ENCODE peak calls at places on chromosomes 4 and X, in six cellular contexts. D is fibroblast of mammary gland, P is neural progenitor cell, X is tibial artery, B is breast epithelium, E is Caco-2. A is an unnamed sample.

GRCh38 chrX:110244951-110245480 is 72.9 kb downstream of the AMMECR1 start:
- DNase-seq in P (no peak), D (peak; percentile 43), B (no peak), X (no peak), E (no peak), A (no peak)

GRCh38 chrX:29911673-29912072 is 303.7 kb upstream of the MAGEB2 start:
- DNase-seq in D (no peak), B (no peak), P (no peak), X (no peak), E (no peak), A (no peak)

GRCh38 chrX:24334473-24334872 is 20.6 kb upstream of the SUPT20HL2 start:
- DNase-seq in P (no peak), E (no peak), X (no peak), D (peak; percentile 8), B (no peak), A (no peak)

GRCh38 chr4:1019726-1020470 is 8.5 kb downstream of the FGFRL1 start:
- DNase-seq in E (no peak), B (no peak), X (no peak), P (peak; percentile 76), D (no peak), A (no peak)

GRCh38 chr4:7160439-7160838 is 31.9 kb upstream of the SORCS2 start:
- DNase-seq in P (no peak), B (no peak), D (no peak), X (no peak), E (no peak), A (no peak)

GRCh38 chr4:2462218-2462991 is 6.5 kb upstream of the RNF4 start:
- DNase-seq in P (peak; percentile 93), B (peak; percentile 19), X (peak; percentile 42), E (peak; percentile 84), D (peak; percentile 64), A (peak; percentile 64)

GRCh38 chr4:17559709-17560048 is 17.3 kb upstream of the LAP3 start:
- DNase-seq in P (no peak), X (no peak), E (no peak), B (no peak), D (no peak), A (no peak)

GRCh38 chr4:170089743-170090666 is at the start of gene AADAT:
- DNase-seq in B (no peak), X (peak; percentile 67), D (peak; percentile 78), P (peak; percentile 94), E (peak; percentile 90), A (peak; percentile 86)

GRCh38 chr4:185729300-185729912 is 82.6 kb downstream of the SORBS2 start:
- DNase-seq in D (no peak), B (no peak), E (no peak), P (no peak), X (no peak), A (no peak)

GRCh38 chr4:185457136-185457535 is 14.4 kb downstream of the CCDC110 start:
- DNase-seq in B (no peak), X (no peak), E (no peak), D (no peak), P (peak; percentile 23), A (no peak)

GRCh38 chr4:16583764-16584163 is 314.7 kb downstream of the LDB2 start:
- DNase-seq in E (no peak), X (no peak), D (peak; percentile 19), B (no peak), P (no peak), A (no peak)

GRCh38 chr4:2837904-2838496 is 5.6 kb upstream of the ADD1 start:
- DNase-seq in X (peak; percentile 67), P (no peak), B (no peak), D (peak; percentile 72), E (no peak), A (no peak)

GRCh38 chr4:5998333-5998936 is 19.8 kb downstream of the C4orf50 start:
- DNase-seq in D (peak; percentile 61), B (peak; percentile 28), P (peak; percentile 90), X (peak; percentile 48), E (peak; percentile 65), A (peak; percentile 53)

GRCh38 chrX:154123241-154124219 is 20.5 kb upstream of the OPN1LW start:
- DNase-seq in P (no peak), X (no peak), E (peak; percentile 34), D (no peak), B (no peak), A (peak; percentile 70)

GRCh38 chrX:110180928-110181310 is 137.0 kb downstream of the AMMECR1 start:
- DNase-seq in P (no peak), D (peak; percentile 83), B (no peak), E (no peak), X (no peak), A (no peak)

GRCh38 chr4:10810411-10810810 is 125.8 kb upstream of the CLNK start:
- DNase-seq in E (no peak), D (peak; percentile 5), X (no peak), B (no peak), P (no peak), A (no peak)

GRCh38 chr4:8915201-8916200 is 43.9 kb upstream of the HMX1 start:
- DNase-seq in X (peak; percentile 9), P (no peak), B (peak; percentile 4), E (no peak), D (no peak), A (no peak)

GRCh38 chr4:123997116-123997515 is 600.5 kb downstream of the SPRY1 start:
- DNase-seq in E (peak; percentile 16), P (peak; percentile 82), X (no peak), B (no peak), D (no peak), A (peak; percentile 8)

GRCh38 chrX:108224218-108224617 is 132.6 kb downstream of the ATG4A start:
- DNase-seq in P (no peak), B (no peak), X (no peak), E (no peak), D (no peak), A (no peak)

GRCh38 chrX:31743004-31743403 is 671.2 kb upstream of the FTHL17 start:
- DNase-seq in P (no peak), B (no peak), D (no peak), E (no peak), X (no peak), A (no peak)

GRCh38 chr4:37549003-37549402 is 137.2 kb downstream of the RELL1 start:
- DNase-seq in B (no peak), X (no peak), E (no peak), D (peak; percentile 78), P (no peak), A (peak; percentile 38)

GRCh38 chr4:86595426-86595805 is 1.3 kb downstream of the PTPN13 start:
- DNase-seq in P (peak; percentile 36), X (peak; percentile 19), E (peak; percentile 13), B (no peak), D (peak; percentile 57), A (no peak)

GRCh38 chr4:132646186-132646585 is 502.9 kb upstream of the PCDH10 start:
- DNase-seq in E (no peak), X (no peak), B (no peak), D (no peak), P (no peak), A (no peak)

DNA sequence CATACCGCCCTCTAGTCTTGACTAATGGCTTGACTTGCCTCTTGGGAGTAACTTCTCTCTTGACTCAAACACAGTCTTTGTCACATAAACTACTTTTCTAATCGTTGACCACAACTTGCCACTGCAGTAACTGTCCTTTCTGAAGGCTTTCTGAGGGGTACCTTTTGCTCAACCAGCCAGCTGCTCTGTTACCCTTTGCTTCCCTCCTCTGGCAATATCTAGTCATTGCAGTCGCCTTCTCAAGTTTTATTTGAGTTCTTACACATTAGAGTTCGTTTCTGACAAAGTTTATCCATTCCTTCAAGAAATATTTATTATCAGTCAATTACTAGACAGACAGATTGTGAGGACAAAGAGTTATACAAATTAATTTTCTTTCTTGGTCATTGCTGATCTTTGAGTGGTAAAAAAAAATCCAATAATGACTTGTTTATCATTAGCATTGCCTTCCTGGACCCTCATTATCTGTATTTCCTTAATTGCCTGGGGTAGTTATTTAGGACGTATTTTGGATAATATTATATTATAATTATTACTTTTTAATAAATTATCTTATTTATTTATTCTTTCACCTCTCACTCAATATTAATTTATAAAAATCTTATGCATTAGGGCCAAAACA is 506.8 kb upstream of the PCDH10 start:
- DNase-seq in X (no peak), E (peak; percentile 42), P (peak; percentile 76), D (peak; percentile 9), B (no peak), A (peak; percentile 23)
- TF ChIP-seq CTCF in X (peak; percentile 20), E (peak; percentile 78), P (peak; percentile 91), D (peak; percentile 51), B (peak; percentile 39), A (peak; percentile 54)

GRCh38 chrX:67604979-67605703 is 61.3 kb downstream of the AR start:
- DNase-seq in B (no peak), E (peak; percentile 1), X (no peak), D (peak; percentile 90), P (no peak), A (no peak)
- TF ChIP-seq CTCF in B (no peak), E (no peak), X (no peak), D (peak; percentile 23), P (no peak), A (no peak)

GRCh38 chrX:74132265-74132664 is 171.7 kb upstream of the ZCCHC13 start:
- DNase-seq in E (no peak), B (no peak), X (no peak), P (no peak), D (no peak), A (no peak)

GRCh38 chrX:74138943-74139342 is 165.0 kb upstream of the ZCCHC13 start:
- DNase-seq in P (no peak), X (no peak), E (no peak), D (no peak), B (no peak), A (no peak)

GRCh38 chrX:74133156-74133796 is 170.7 kb upstream of the ZCCHC13 start:
- DNase-seq in X (no peak), E (peak; percentile 44), D (peak; percentile 75), P (peak; percentile 81), B (no peak), A (peak; percentile 30)
- TF ChIP-seq CTCF in X (peak; percentile 63), E (peak; percentile 50), D (peak; percentile 78), P (peak; percentile 78), B (peak; percentile 51), A (peak; percentile 51)

GRCh38 chr4:110510955-110511544 is 35.1 kb downstream of the ENPEP start:
- DNase-seq in P (peak; percentile 68), X (no peak), E (peak; percentile 38), D (peak; percentile 75), B (no peak), A (no peak)

GRCh38 chr4:110515676-110516075 is 39.7 kb downstream of the ENPEP start:
- DNase-seq in D (no peak), P (no peak), E (no peak), B (no peak), X (no peak), A (no peak)

GRCh38 chr4:110516106-110516922 is 40.4 kb downstream of the ENPEP start:
- DNase-seq in P (peak; percentile 73), D (peak; percentile 64), E (peak; percentile 78), B (peak; percentile 79), X (peak; percentile 47), A (peak; percentile 80)

GRCh38 chr4:110512901-110513300 is 36.9 kb downstream of the ENPEP start:
- DNase-seq in X (no peak), E (no peak), B (no peak), D (no peak), P (no peak), A (no peak)

DNA sequence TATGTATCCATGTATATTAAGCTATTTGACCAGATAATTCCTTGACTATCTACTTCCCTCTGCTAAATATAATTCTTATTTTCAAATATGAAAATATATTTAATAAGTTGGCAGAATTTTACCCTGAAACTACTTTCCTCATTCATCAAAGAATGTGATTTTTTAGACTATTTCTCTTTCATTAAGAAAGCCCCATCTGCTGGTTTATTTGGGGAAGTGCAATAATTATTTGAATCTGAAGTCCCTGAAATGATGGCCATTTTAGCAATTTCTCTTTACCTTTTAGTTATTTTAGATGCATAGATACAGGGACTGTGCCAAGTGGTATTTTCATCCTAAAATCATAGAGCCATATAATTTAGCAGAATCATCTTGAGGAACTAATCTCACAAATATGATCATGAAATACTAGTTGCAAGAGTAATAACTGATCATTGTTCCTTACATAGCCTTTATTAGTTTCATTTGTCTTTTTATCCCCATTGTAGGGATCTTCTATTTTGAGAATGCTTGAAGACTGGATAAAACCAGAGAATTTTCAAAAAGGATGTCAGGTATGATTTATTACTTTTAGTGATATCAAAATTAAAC is 39.0 kb downstream of the ENPEP start:
- DNase-seq in B (no peak), P (peak; percentile 37), E (peak; percentile 9), X (no peak), D (peak; percentile 47), A (no peak)
- TF ChIP-seq CTCF in B (peak; percentile 48), P (peak; percentile 79), E (peak; percentile 41), X (peak; percentile 44), D (peak; percentile 66), A (peak; percentile 41)

A was measured in Calu3.